ENCODE peak calls at places on chromosomes 13 and 19, in six cellular contexts. X is fibroblast of lung, S is mammary epithelial cell, G is cardiac muscle cell, F is Peyer's patch, A is keratinocyte. T is an unnamed sample.
A peak's percentile ranks its signal among the peaks of the same experiment; 100 is the strongest.

GRCh38 chr13:28659611-28659970 is 661 bp downstream of the POMP start:
- DNase-seq in X (peak; percentile 72), G (peak; percentile 72), F (no peak), S (peak; percentile 48), A (no peak), T (peak; percentile 59)

GRCh38 chr19:18311495-18311894 is 11.4 kb downstream of the LSM4 start:
- DNase-seq in X (no peak), A (no peak), G (no peak), S (no peak), F (no peak), T (no peak)

GRCh38 chr13:99636728-99637353 is 135.6 kb downstream of the TM9SF2 start:
- DNase-seq in X (no peak), F (no peak), S (no peak), A (no peak), G (no peak), T (no peak)

GRCh38 chr19:55352040-55352439 is 2.5 kb downstream of the COX6B2 start:
- DNase-seq in F (no peak), G (no peak), A (no peak), X (no peak), S (peak; percentile 84), T (peak; percentile 55)

GRCh38 chr19:30696514-30696913 is 324.3 kb downstream of the ZNF536 start:
- DNase-seq in X (no peak), S (no peak), F (no peak), G (peak; percentile 32), A (no peak), T (no peak)

GRCh38 chr13:83503424-83503823 is 378.9 kb downstream of the SLITRK1 start:
- DNase-seq in G (peak; percentile 15), S (peak; percentile 35), A (no peak), F (no peak), X (peak; percentile 34), T (peak; percentile 12)

GRCh38 chr13:106349080-106349841 is 186.2 kb downstream of the EFNB2 start:
- DNase-seq in F (peak; percentile 67), G (peak; percentile 10), S (peak; percentile 90), X (peak; percentile 71), A (peak; percentile 50), T (peak; percentile 85)

GRCh38 chr13:109396266-109396665 is 390.1 kb downstream of the IRS2 start:
- DNase-seq in X (no peak), S (no peak), A (no peak), F (no peak), G (no peak), T (no peak)

GRCh38 chr13:111947026-111947810 is 119.7 kb upstream of the SOX1 start:
- DNase-seq in S (no peak), G (no peak), X (no peak), A (no peak), F (peak; percentile 20), T (no peak)

GRCh38 chr19:2774083-2774679 is 8.9 kb downstream of the SGTA start:
- DNase-seq in A (no peak), G (no peak), S (no peak), X (no peak), F (no peak), T (no peak)
- H3K4me3 ChIP-seq in A (no peak overlapping the region), G (no peak overlapping the region), S (no peak overlapping the region), X (no peak overlapping the region), F (no peak overlapping the region), T (no peak overlapping the region)

DNA sequence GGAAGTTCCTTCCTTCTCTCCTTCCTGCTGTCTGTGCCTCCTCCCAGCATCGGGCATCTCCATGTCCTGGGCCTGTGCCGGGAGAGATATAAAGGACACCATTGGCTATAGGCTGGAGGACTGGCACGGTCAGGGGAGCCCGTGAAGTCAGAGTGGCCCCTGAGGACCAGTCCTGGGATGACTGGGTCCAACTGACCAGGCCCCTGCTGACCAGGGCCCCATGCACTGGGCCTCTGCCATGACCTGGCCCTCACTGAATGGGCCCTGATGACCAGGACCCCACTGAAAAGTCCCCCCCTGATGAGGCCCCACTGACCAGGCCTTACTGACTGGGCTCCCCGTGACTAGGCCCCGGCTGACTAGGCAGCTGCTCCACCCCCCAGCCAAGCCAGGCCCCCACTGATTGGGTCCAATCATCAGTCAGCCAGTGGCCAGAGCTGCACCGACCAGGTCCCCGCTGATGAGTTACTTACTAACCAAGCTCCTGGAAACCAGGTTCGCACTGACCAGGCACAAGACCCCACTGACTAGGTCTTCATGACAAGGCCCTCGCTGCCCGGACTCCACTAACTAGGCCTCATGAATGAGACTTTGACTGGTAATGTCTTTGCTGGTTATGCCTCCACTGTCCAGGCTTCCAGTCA is 20.0 kb upstream of the ZNF14 start:
- DNase-seq in G (no peak), F (no peak), X (no peak), S (no peak), A (no peak), T (no peak)
- TF ChIP-seq CTCF in G (no peak), F (no peak), X (no peak), S (no peak), A (no peak), T (no peak)

GRCh38 chr13:98020271-98020670 is 66.8 kb downstream of the IPO5 start:
- DNase-seq in G (no peak), F (no peak), S (no peak), A (no peak), X (peak; percentile 31), T (no peak)
- H3K36me3 ChIP-seq in G (peaks cover 55% of the 10 kb centered on the region), F (peaks cover 74% of the 10 kb centered on the region), S (peaks cover 58% of the 10 kb centered on the region), A (peaks cover 19% of the 10 kb centered on the region), X (peaks cover 14% of the 10 kb centered on the region), T (peaks cover 16% of the 10 kb centered on the region)

GRCh38 chr19:10422846-10423245 is 2.5 kb downstream of the PDE4A start:
- DNase-seq in S (no peak), X (no peak), F (no peak), G (no peak), A (no peak), T (no peak)

GRCh38 chr19:10419646-10420443 is 493 bp upstream of the PDE4A start:
- DNase-seq in G (peak; percentile 72), S (peak; percentile 51), A (no peak), F (no peak), X (peak; percentile 82), T (no peak)

GRCh38 chr19:10421981-10422461 is 1.7 kb downstream of the PDE4A start:
- DNase-seq in S (no peak), A (no peak), F (no peak), X (no peak), G (no peak), T (no peak)

GRCh38 chr19:10420444-10421239 is at the start of gene PDE4A:
- DNase-seq in S (peak; percentile 43), X (peak; percentile 50), G (peak; percentile 49), F (no peak), A (no peak), T (no peak)

GRCh38 chr19:10421240-10421948 is 1.1 kb downstream of the PDE4A start:
- DNase-seq in G (no peak), F (no peak), S (no peak), A (no peak), X (no peak), T (no peak)
- H3K4me3 ChIP-seq in G (peak overlapping the region; percentile 26), F (no peak overlapping the region), S (no peak overlapping the region), A (no peak overlapping the region), X (no peak overlapping the region), T (no peak overlapping the region)

GRCh38 chr13:79548886-79549285 is 67.9 kb downstream of the NDFIP2 start:
- DNase-seq in G (peak; percentile 35), X (no peak), A (no peak), S (peak; percentile 23), F (no peak), T (peak; percentile 16)
- TF ChIP-seq CTCF in G (peak; percentile 40), X (peak; percentile 31), A (no peak), S (peak; percentile 48), F (no peak), T (peak; percentile 3)

GRCh38 chr19:47794526-47794925 is 9.8 kb downstream of the TPRX1 start:
- DNase-seq in G (no peak), F (no peak), A (no peak), X (no peak), S (no peak), T (no peak)

GRCh38 chr19:47786566-47786965 is 8.1 kb downstream of the SELENOW start:
- DNase-seq in G (no peak), X (no peak), A (no peak), F (no peak), S (no peak), T (no peak)

GRCh38 chr19:47792616-47793015 is 11.7 kb downstream of the TPRX1 start:
- DNase-seq in S (no peak), G (no peak), F (no peak), A (no peak), X (no peak), T (no peak)

DNA sequence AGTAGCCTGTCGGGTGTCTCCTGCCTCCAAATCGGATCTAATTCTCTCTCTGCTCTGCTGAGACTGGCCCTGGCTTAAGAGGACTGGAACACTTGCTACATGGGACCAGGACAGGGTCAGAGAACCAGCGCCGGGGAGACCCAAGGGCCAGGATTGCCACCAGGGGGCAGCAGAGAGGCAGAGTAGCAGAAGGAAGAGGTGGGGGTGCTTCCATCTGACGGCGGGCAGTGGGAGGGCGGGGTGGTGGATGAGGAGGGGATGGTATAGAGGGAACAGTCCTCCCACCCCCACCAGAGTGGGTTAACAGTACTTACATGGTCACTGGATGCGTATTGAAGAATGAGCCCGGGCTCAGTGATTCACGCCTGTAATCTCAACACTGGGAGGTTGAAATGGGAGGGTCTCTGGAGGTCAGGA is 11.9 kb downstream of the SELENOW start:
- DNase-seq in S (peak; percentile 26), F (peak; percentile 85), A (no peak), G (peak; percentile 79), X (peak; percentile 54), T (peak; percentile 42)
- H3K36me3 ChIP-seq in S (no peaks in the 10 kb centered on the region), F (peaks cover 12% of the 10 kb centered on the region), A (peaks cover 3% of the 10 kb centered on the region), G (peaks cover 13% of the 10 kb centered on the region), X (no peaks in the 10 kb centered on the region), T (no peaks in the 10 kb centered on the region)

GRCh38 chr19:11451942-11452813 is 16.7 kb downstream of the PRKCSH start:
- DNase-seq in A (no peak), S (no peak), F (no peak), X (no peak), G (peak; percentile 23), T (no peak)
- H3K4me3 ChIP-seq in A (no peak overlapping the region), S (no peak overlapping the region), F (no peak overlapping the region), X (peak overlapping the region; percentile 19), G (no peak overlapping the region), T (no peak overlapping the region)

DNA sequence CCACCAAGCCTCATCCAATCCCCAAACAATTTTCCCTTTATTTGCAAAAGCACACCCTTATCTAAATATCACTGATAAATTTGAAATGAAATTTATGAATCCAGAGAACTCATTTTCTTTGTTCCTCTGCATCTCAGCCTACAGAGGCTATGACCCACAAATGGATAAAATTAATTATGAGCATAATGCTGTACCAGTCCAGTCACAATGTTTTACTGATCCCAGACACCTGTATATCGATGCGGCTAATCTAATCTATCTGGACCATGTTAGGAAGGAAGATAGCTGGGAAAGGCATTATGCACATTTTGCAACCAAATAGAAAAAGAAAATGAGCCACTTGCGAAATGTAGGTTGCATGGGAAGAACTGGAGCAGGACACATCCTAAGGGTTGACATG is 150.0 kb downstream of the FGF14 start:
- DNase-seq in G (no peak), X (no peak), F (no peak), S (no peak), A (no peak), T (no peak)
- TF ChIP-seq CTCF in G (no peak), X (no peak), F (no peak), S (no peak), A (no peak), T (no peak)

T was measured in bronchial epithelial cell.